ENCODE peak calls at places on chromosomes 13 and 19, in ten cellular contexts. One of them, this sample, is unnamed.

GRCh38 chr13:26050568-26051230 is 1.1 kb downstream of the SHISA2 start:
- DNase-seq in AG08396: no peak
- DNase-seq in activated gamma-delta T cell treated with Interleukin-2 at 50 U/mL for 16 hours: no peak
- DNase-seq in gastrocnemius medialis: peak
- DNase-seq in stimulated activated CD8-positive, alpha-beta memory T cell treated with anti-CD3 and anti-CD28 coated beads, Interleukin-15, amount 100 ng/mL, for 24 hours: no peak
- DNase-seq in stromal cell of bone marrow: no peak
- DNase-seq in NCI-H1092 treated with DMSO at 0.1 percent for 48 hours: peak
- DNase-seq in tibial nerve: no peak
- DNase-seq in stimulated activated CD4-positive, alpha-beta T cell treated with anti-CD3 and anti-CD28 coated beads, TNF-alpha, amount 100 ng/mL, for 1 hour: no peak
- DNase-seq in H54: no peak
- DNase-seq in this sample: no peak

GRCh38 chr13:97945342-97945741 is 8.1 kb upstream of the IPO5 start:
- DNase-seq in activated gamma-delta T cell treated with Interleukin-2 at 50 U/mL for 16 hours: no peak
- DNase-seq in stimulated activated CD8-positive, alpha-beta memory T cell treated with anti-CD3 and anti-CD28 coated beads, Interleukin-15, amount 100 ng/mL, for 24 hours: no peak
- DNase-seq in stimulated activated CD4-positive, alpha-beta T cell treated with anti-CD3 and anti-CD28 coated beads, TNF-alpha, amount 100 ng/mL, for 1 hour: no peak
- DNase-seq in stromal cell of bone marrow: no peak
- DNase-seq in tibial nerve: no peak
- DNase-seq in AG08396: no peak
- DNase-seq in gastrocnemius medialis: no peak
- DNase-seq in H54: no peak
- DNase-seq in NCI-H1092 treated with DMSO at 0.1 percent for 48 hours: no peak
- DNase-seq in this sample: no peak

GRCh38 chr13:73991884-73992283 is 142.3 kb downstream of the KLF12 start:
- DNase-seq in NCI-H1092 treated with DMSO at 0.1 percent for 48 hours: peak
- DNase-seq in stromal cell of bone marrow: no peak
- DNase-seq in H54: no peak
- DNase-seq in stimulated activated CD4-positive, alpha-beta T cell treated with anti-CD3 and anti-CD28 coated beads, TNF-alpha, amount 100 ng/mL, for 1 hour: no peak
- DNase-seq in stimulated activated CD8-positive, alpha-beta memory T cell treated with anti-CD3 and anti-CD28 coated beads, Interleukin-15, amount 100 ng/mL, for 24 hours: no peak
- DNase-seq in tibial nerve: no peak
- DNase-seq in gastrocnemius medialis: no peak
- DNase-seq in AG08396: no peak
- DNase-seq in activated gamma-delta T cell treated with Interleukin-2 at 50 U/mL for 16 hours: no peak
- DNase-seq in this sample: no peak

GRCh38 chr13:114017966-114018365 is 44.1 kb upstream of the C13orf46 start:
- DNase-seq in gastrocnemius medialis: no peak
- DNase-seq in AG08396: no peak
- DNase-seq in stimulated activated CD8-positive, alpha-beta memory T cell treated with anti-CD3 and anti-CD28 coated beads, Interleukin-15, amount 100 ng/mL, for 24 hours: no peak
- DNase-seq in stimulated activated CD4-positive, alpha-beta T cell treated with anti-CD3 and anti-CD28 coated beads, TNF-alpha, amount 100 ng/mL, for 1 hour: no peak
- DNase-seq in H54: no peak
- DNase-seq in stromal cell of bone marrow: no peak
- DNase-seq in activated gamma-delta T cell treated with Interleukin-2 at 50 U/mL for 16 hours: no peak
- DNase-seq in NCI-H1092 treated with DMSO at 0.1 percent for 48 hours: no peak
- DNase-seq in tibial nerve: no peak
- DNase-seq in this sample: no peak

GRCh38 chr13:39910833-39911232 is 255.4 kb downstream of the COG6 start:
- DNase-seq in H54: no peak
- DNase-seq in tibial nerve: no peak
- DNase-seq in AG08396: no peak
- DNase-seq in stimulated activated CD8-positive, alpha-beta memory T cell treated with anti-CD3 and anti-CD28 coated beads, Interleukin-15, amount 100 ng/mL, for 24 hours: no peak
- DNase-seq in stimulated activated CD4-positive, alpha-beta T cell treated with anti-CD3 and anti-CD28 coated beads, TNF-alpha, amount 100 ng/mL, for 1 hour: no peak
- DNase-seq in NCI-H1092 treated with DMSO at 0.1 percent for 48 hours: no peak
- DNase-seq in stromal cell of bone marrow: peak
- DNase-seq in gastrocnemius medialis: no peak
- DNase-seq in activated gamma-delta T cell treated with Interleukin-2 at 50 U/mL for 16 hours: no peak
- DNase-seq in this sample: no peak

GRCh38 chr13:74142257-74142656 is 8.1 kb upstream of the KLF12 start:
- DNase-seq in activated gamma-delta T cell treated with Interleukin-2 at 50 U/mL for 16 hours: no peak
- DNase-seq in tibial nerve: no peak
- DNase-seq in gastrocnemius medialis: no peak
- DNase-seq in stimulated activated CD8-positive, alpha-beta memory T cell treated with anti-CD3 and anti-CD28 coated beads, Interleukin-15, amount 100 ng/mL, for 24 hours: no peak
- DNase-seq in stimulated activated CD4-positive, alpha-beta T cell treated with anti-CD3 and anti-CD28 coated beads, TNF-alpha, amount 100 ng/mL, for 1 hour: no peak
- DNase-seq in AG08396: no peak
- DNase-seq in H54: no peak
- DNase-seq in NCI-H1092 treated with DMSO at 0.1 percent for 48 hours: no peak
- DNase-seq in stromal cell of bone marrow: no peak
- DNase-seq in this sample: no peak

GRCh38 chr13:113367020-113367560 is 3.2 kb upstream of the GRTP1 start:
- DNase-seq in tibial nerve: no peak
- DNase-seq in H54: no peak
- DNase-seq in gastrocnemius medialis: no peak
- DNase-seq in stimulated activated CD8-positive, alpha-beta memory T cell treated with anti-CD3 and anti-CD28 coated beads, Interleukin-15, amount 100 ng/mL, for 24 hours: no peak
- DNase-seq in NCI-H1092 treated with DMSO at 0.1 percent for 48 hours: no peak
- DNase-seq in AG08396: no peak
- DNase-seq in activated gamma-delta T cell treated with Interleukin-2 at 50 U/mL for 16 hours: no peak
- DNase-seq in stimulated activated CD4-positive, alpha-beta T cell treated with anti-CD3 and anti-CD28 coated beads, TNF-alpha, amount 100 ng/mL, for 1 hour: no peak
- DNase-seq in stromal cell of bone marrow: no peak
- DNase-seq in this sample: no peak

GRCh38 chr13:35990196-35990595 is 141.0 kb downstream of the DCLK1 start:
- DNase-seq in stromal cell of bone marrow: no peak
- DNase-seq in AG08396: no peak
- DNase-seq in H54: no peak
- DNase-seq in tibial nerve: no peak
- DNase-seq in NCI-H1092 treated with DMSO at 0.1 percent for 48 hours: no peak
- DNase-seq in gastrocnemius medialis: no peak
- DNase-seq in activated gamma-delta T cell treated with Interleukin-2 at 50 U/mL for 16 hours: no peak
- DNase-seq in stimulated activated CD4-positive, alpha-beta T cell treated with anti-CD3 and anti-CD28 coated beads, TNF-alpha, amount 100 ng/mL, for 1 hour: no peak
- DNase-seq in stimulated activated CD8-positive, alpha-beta memory T cell treated with anti-CD3 and anti-CD28 coated beads, Interleukin-15, amount 100 ng/mL, for 24 hours: no peak
- DNase-seq in this sample: no peak

GRCh38 chr13:46996316-46996715 is 99.5 kb upstream of the HTR2A start:
- DNase-seq in stromal cell of bone marrow: no peak
- DNase-seq in activated gamma-delta T cell treated with Interleukin-2 at 50 U/mL for 16 hours: no peak
- DNase-seq in AG08396: no peak
- DNase-seq in stimulated activated CD4-positive, alpha-beta T cell treated with anti-CD3 and anti-CD28 coated beads, TNF-alpha, amount 100 ng/mL, for 1 hour: no peak
- DNase-seq in gastrocnemius medialis: no peak
- DNase-seq in H54: no peak
- DNase-seq in stimulated activated CD8-positive, alpha-beta memory T cell treated with anti-CD3 and anti-CD28 coated beads, Interleukin-15, amount 100 ng/mL, for 24 hours: no peak
- DNase-seq in tibial nerve: no peak
- DNase-seq in NCI-H1092 treated with DMSO at 0.1 percent for 48 hours: no peak
- DNase-seq in this sample: no peak

GRCh38 chr13:20772401-20773131 is 1.2 kb downstream of the EEF1AKMT1 start:
- DNase-seq in activated gamma-delta T cell treated with Interleukin-2 at 50 U/mL for 16 hours: no peak
- DNase-seq in NCI-H1092 treated with DMSO at 0.1 percent for 48 hours: no peak
- DNase-seq in gastrocnemius medialis: no peak
- DNase-seq in tibial nerve: no peak
- DNase-seq in stimulated activated CD4-positive, alpha-beta T cell treated with anti-CD3 and anti-CD28 coated beads, TNF-alpha, amount 100 ng/mL, for 1 hour: no peak
- DNase-seq in stimulated activated CD8-positive, alpha-beta memory T cell treated with anti-CD3 and anti-CD28 coated beads, Interleukin-15, amount 100 ng/mL, for 24 hours: no peak
- DNase-seq in H54: no peak
- DNase-seq in AG08396: no peak
- DNase-seq in stromal cell of bone marrow: no peak
- DNase-seq in this sample: no peak

GRCh38 chr19:1513492-1514294 is 874 bp upstream of the ADAMTSL5 start:
- DNase-seq in NCI-H1092 treated with DMSO at 0.1 percent for 48 hours: no peak
- DNase-seq in activated gamma-delta T cell treated with Interleukin-2 at 50 U/mL for 16 hours: peak
- DNase-seq in stromal cell of bone marrow: no peak
- DNase-seq in stimulated activated CD8-positive, alpha-beta memory T cell treated with anti-CD3 and anti-CD28 coated beads, Interleukin-15, amount 100 ng/mL, for 24 hours: peak
- DNase-seq in tibial nerve: no peak
- DNase-seq in H54: peak
- DNase-seq in stimulated activated CD4-positive, alpha-beta T cell treated with anti-CD3 and anti-CD28 coated beads, TNF-alpha, amount 100 ng/mL, for 1 hour: no peak
- DNase-seq in gastrocnemius medialis: peak
- DNase-seq in AG08396: peak
- DNase-seq in this sample: peak

GRCh38 chr19:3039641-3040077 is 10.6 kb upstream of the TLE2 start:
- DNase-seq in stimulated activated CD4-positive, alpha-beta T cell treated with anti-CD3 and anti-CD28 coated beads, TNF-alpha, amount 100 ng/mL, for 1 hour: no peak
- DNase-seq in activated gamma-delta T cell treated with Interleukin-2 at 50 U/mL for 16 hours: no peak
- DNase-seq in tibial nerve: no peak
- DNase-seq in stromal cell of bone marrow: no peak
- DNase-seq in H54: no peak
- DNase-seq in AG08396: no peak
- DNase-seq in NCI-H1092 treated with DMSO at 0.1 percent for 48 hours: no peak
- DNase-seq in gastrocnemius medialis: peak
- DNase-seq in stimulated activated CD8-positive, alpha-beta memory T cell treated with anti-CD3 and anti-CD28 coated beads, Interleukin-15, amount 100 ng/mL, for 24 hours: no peak
- DNase-seq in this sample: no peak

GRCh38 chr19:56403764-56404704 is at the start of gene ZNF583:
- DNase-seq in stromal cell of bone marrow: peak
- DNase-seq in stimulated activated CD4-positive, alpha-beta T cell treated with anti-CD3 and anti-CD28 coated beads, TNF-alpha, amount 100 ng/mL, for 1 hour: peak
- DNase-seq in stimulated activated CD8-positive, alpha-beta memory T cell treated with anti-CD3 and anti-CD28 coated beads, Interleukin-15, amount 100 ng/mL, for 24 hours: peak
- DNase-seq in tibial nerve: peak
- DNase-seq in NCI-H1092 treated with DMSO at 0.1 percent for 48 hours: peak
- DNase-seq in gastrocnemius medialis: peak
- DNase-seq in AG08396: peak
- DNase-seq in activated gamma-delta T cell treated with Interleukin-2 at 50 U/mL for 16 hours: peak
- DNase-seq in H54: peak
- DNase-seq in this sample: peak

GRCh38 chr13:113144255-113144629 is 14.2 kb upstream of the PROZ start:
- DNase-seq in tibial nerve: no peak
- DNase-seq in NCI-H1092 treated with DMSO at 0.1 percent for 48 hours: no peak
- DNase-seq in H54: no peak
- DNase-seq in stromal cell of bone marrow: no peak
- DNase-seq in gastrocnemius medialis: no peak
- DNase-seq in AG08396: no peak
- DNase-seq in activated gamma-delta T cell treated with Interleukin-2 at 50 U/mL for 16 hours: no peak
- DNase-seq in stimulated activated CD4-positive, alpha-beta T cell treated with anti-CD3 and anti-CD28 coated beads, TNF-alpha, amount 100 ng/mL, for 1 hour: no peak
- DNase-seq in stimulated activated CD8-positive, alpha-beta memory T cell treated with anti-CD3 and anti-CD28 coated beads, Interleukin-15, amount 100 ng/mL, for 24 hours: no peak
- DNase-seq in this sample: no peak

GRCh38 chr19:4350726-4351125 is 7.4 kb downstream of the MPND start:
- DNase-seq in stimulated activated CD4-positive, alpha-beta T cell treated with anti-CD3 and anti-CD28 coated beads, TNF-alpha, amount 100 ng/mL, for 1 hour: no peak
- DNase-seq in H54: no peak
- DNase-seq in tibial nerve: no peak
- DNase-seq in stromal cell of bone marrow: no peak
- DNase-seq in AG08396: no peak
- DNase-seq in gastrocnemius medialis: no peak
- DNase-seq in stimulated activated CD8-positive, alpha-beta memory T cell treated with anti-CD3 and anti-CD28 coated beads, Interleukin-15, amount 100 ng/mL, for 24 hours: no peak
- DNase-seq in activated gamma-delta T cell treated with Interleukin-2 at 50 U/mL for 16 hours: no peak
- DNase-seq in NCI-H1092 treated with DMSO at 0.1 percent for 48 hours: no peak
- DNase-seq in this sample: no peak